ENCODE peak calls at places on chromosomes 4 and X, in six cellular contexts. W, Z, I, V, P and D are unnamed samples. For H3K4me1, the result is how much of the 10 kb centered on the place peaks cover.

GRCh38 chr4:125849869-125850268 is 535.1 kb downstream of the FAT4 start:
- DNase-seq in V (no peak), Z (no peak), W (no peak), P (no peak), I (no peak), D (no peak)

GRCh38 chr4:114081783-114082182 is 102.3 kb upstream of the ARSJ start:
- DNase-seq in I (no peak), P (no peak), W (no peak), V (no peak), Z (no peak), D (no peak)

GRCh38 chrX:150211988-150212387 is 151.1 kb upstream of the MAMLD1 start:
- DNase-seq in P (no peak), W (no peak), I (no peak), V (no peak), Z (no peak), D (no peak)

GRCh38 chrX:46873746-46874145 is 36.9 kb downstream of the RP2 start:
- DNase-seq in V (no peak), P (no peak), I (no peak), Z (no peak), W (no peak), D (no peak)

GRCh38 chr4:38993683-38994082 is 38.5 kb downstream of the TMEM156 start:
- DNase-seq in P (no peak), V (no peak), W (no peak), I (no peak), Z (no peak), D (no peak)

GRCh38 chr4:176668324-176668723 is 124.4 kb downstream of the VEGFC start:
- DNase-seq in P (no peak), V (no peak), W (no peak), I (no peak), Z (no peak), D (no peak)

GRCh38 chr4:69781458-69782418 is 21.3 kb upstream of the SULT1B1 start:
- DNase-seq in W (no peak), V (no peak), P (no peak), I (no peak), Z (no peak), D (no peak)

GRCh38 chr4:147157860-147158701 is 212.4 kb upstream of the TTC29 start:
- DNase-seq in V (no peak), W (no peak), Z (peak), I (peak), P (no peak), D (no peak)

GRCh38 chrX:38804481-38805293 is 3.4 kb downstream of the MID1IP1 start:
- DNase-seq in I (peak), P (no peak), W (no peak), V (no peak), Z (peak), D (peak)

GRCh38 chrX:10217218-10217617 is 60.4 kb downstream of the CLCN4 start:
- DNase-seq in Z (no peak), W (no peak), V (no peak), P (no peak), I (peak), D (no peak)

GRCh38 chrX:41382699-41383645 is 49.0 kb downstream of the DDX3X start:
- DNase-seq in Z (no peak), P (peak), W (no peak), V (peak), I (no peak), D (no peak)

GRCh38 chr4:106136777-106137331 is 179.2 kb downstream of the TBCK start:
- DNase-seq in I (no peak), W (no peak), Z (no peak), P (no peak), V (no peak), D (no peak)

GRCh38 chr4:118278473-118279274 is 74.1 kb downstream of the PRSS12 start:
- DNase-seq in V (peak), I (peak), Z (peak), P (peak), W (peak), D (peak)

GRCh38 chr4:2338754-2339457 is 77.0 kb upstream of the MXD4 start:
- DNase-seq in V (no peak), Z (no peak), W (peak), I (no peak), P (no peak), D (peak)

GRCh38 chrX:102696303-102696702 is 15.9 kb upstream of the GPRASP2 start:
- DNase-seq in Z (no peak), P (no peak), V (no peak), I (no peak), W (no peak), D (no peak)

GRCh38 chr4:29002151-29002550 is 1718.0 kb upstream of the PCDH7 start:
- DNase-seq in Z (no peak), V (no peak), I (no peak), W (no peak), P (no peak), D (no peak)

GRCh38 chr4:120693817-120694216 is 228.7 kb downstream of the PRDM5 start:
- DNase-seq in I (no peak), V (no peak), W (no peak), Z (no peak), P (no peak), D (no peak)

GRCh38 chr4:54746228-54746627 is 88.5 kb downstream of the KIT start:
- DNase-seq in Z (no peak), W (no peak), P (no peak), I (no peak), V (no peak), D (no peak)

GRCh38 chrX:71909956-71910355 is 689 bp upstream of the NHSL2 start:
- DNase-seq in V (no peak), W (no peak), P (no peak), I (peak), Z (no peak), D (no peak)

GRCh38 chr4:168587326-168588125 is 90.7 kb downstream of the PALLD start:
- DNase-seq in W (no peak), V (no peak), Z (no peak), I (peak), P (no peak), D (no peak)

GRCh38 chrX:47361538-47362511 is 8.6 kb upstream of the ZNF157 start:
- DNase-seq in V (peak), I (peak), Z (peak), W (peak), P (peak), D (peak)

GRCh38 chr4:167842487-167842886 is 249.8 kb upstream of the ANXA10 start:
- DNase-seq in V (no peak), Z (no peak), W (no peak), I (no peak), P (no peak), D (no peak)

GRCh38 chr4:32226733-32227132 is 1506.6 kb downstream of the PCDH7 start:
- DNase-seq in Z (no peak), V (no peak), I (no peak), W (no peak), P (no peak), D (no peak)

GRCh38 chrX:121333942-121334341 is 286.5 kb downstream of the GLUD2 start:
- DNase-seq in W (no peak), P (no peak), I (no peak), V (no peak), Z (no peak), D (no peak)

GRCh38 chrX:9342581-9343051 is 122.2 kb upstream of the TBL1X start:
- DNase-seq in W (peak), I (peak), P (peak), Z (peak), V (peak), D (peak)

GRCh38 chrX:33285550-33285949 is 74.2 kb upstream of the DMD start:
- DNase-seq in P (no peak), Z (no peak), V (no peak), W (no peak), I (no peak), D (no peak)

GRCh38 chr4:52640808-52641595 is 18.1 kb downstream of the USP46 start:
- DNase-seq in Z (no peak), P (no peak), V (no peak), I (no peak), W (no peak), D (no peak)

GRCh38 chr4:112343330-112343729 is 46.2 kb downstream of the ALPK1 start:
- DNase-seq in P (no peak), W (no peak), I (no peak), V (no peak), Z (no peak), D (no peak)
- H3K4me1 ChIP-seq in P (under half), W (under half), I (under half), V (under half), Z (under half), D (under half)

GRCh38 chr4:22707390-22707789 is 14.7 kb downstream of the GBA3 start:
- DNase-seq in W (no peak), P (no peak), Z (no peak), I (no peak), V (no peak), D (no peak)
- H3K4me1 ChIP-seq in W (under half), P (under half), Z (under half), I (under half), V (under half), D (under half)

DNA sequence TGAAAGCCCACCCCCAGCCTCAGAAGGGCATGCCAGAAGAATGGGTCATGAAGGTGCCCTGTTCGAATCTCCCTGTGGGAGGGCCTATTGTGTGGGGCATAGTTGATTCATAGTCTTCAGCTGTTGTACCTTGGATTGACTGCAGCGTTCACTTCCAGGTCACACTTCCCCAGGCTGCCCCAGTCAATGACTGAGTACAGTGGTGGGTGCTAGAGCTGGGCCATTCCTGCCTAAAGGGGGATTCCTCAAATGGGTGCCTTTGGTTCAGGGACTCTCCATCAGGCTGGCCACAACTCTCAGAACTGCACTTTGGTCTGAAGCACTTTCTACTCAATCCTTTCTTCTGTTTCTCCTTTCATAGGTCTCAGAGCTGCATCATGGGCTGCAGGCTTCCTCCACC is 35.0 kb upstream of the RASGEF1B start:
- DNase-seq in W (no peak), Z (no peak), I (no peak), P (no peak), V (no peak), D (no peak)
- H3K4me1 ChIP-seq in W (under half), Z (under half), I (under half), P (under half), V (under half), D (under half)

GRCh38 chr4:1205641-1206298 is 33.4 kb upstream of the SPON2 start:
- DNase-seq in V (no peak), P (peak), Z (peak), I (peak), W (no peak), D (peak)
- H3K4me1 ChIP-seq in V (under half), P (under half), Z (under half), I (under half), W (under half), D (half or more)

GRCh38 chr4:127559981-127560380 is 72.8 kb upstream of the INTU start:
- DNase-seq in Z (no peak), P (no peak), I (no peak), W (no peak), V (no peak), D (no peak)
- H3K4me1 ChIP-seq in Z (under half), P (under half), I (under half), W (under half), V (under half), D (under half)

DNA sequence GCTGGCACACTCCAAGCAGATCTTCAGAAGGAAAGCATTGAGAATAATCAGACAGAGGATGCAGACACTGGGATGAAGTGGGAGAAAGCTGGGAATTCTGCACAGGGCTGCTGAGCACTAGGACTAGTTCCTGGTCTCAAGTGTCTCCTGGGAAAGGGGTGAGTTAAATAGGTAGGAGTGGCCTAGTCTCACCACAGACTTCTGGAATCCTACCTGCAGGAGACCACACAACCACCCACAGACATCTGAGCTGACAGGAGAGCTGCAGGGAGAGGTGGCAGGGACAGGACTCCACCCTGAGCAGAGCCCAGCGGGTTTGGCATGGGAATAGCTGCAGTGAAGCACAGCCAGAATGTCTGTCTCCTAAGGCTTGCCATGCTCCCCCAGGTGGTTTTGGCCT is 95.1 kb upstream of the GALNTL6 start:
- DNase-seq in V (no peak), Z (no peak), P (no peak), I (no peak), W (no peak), D (no peak)
- H3K4me1 ChIP-seq in V (under half), Z (under half), P (under half), I (under half), W (under half), D (under half)

DNA sequence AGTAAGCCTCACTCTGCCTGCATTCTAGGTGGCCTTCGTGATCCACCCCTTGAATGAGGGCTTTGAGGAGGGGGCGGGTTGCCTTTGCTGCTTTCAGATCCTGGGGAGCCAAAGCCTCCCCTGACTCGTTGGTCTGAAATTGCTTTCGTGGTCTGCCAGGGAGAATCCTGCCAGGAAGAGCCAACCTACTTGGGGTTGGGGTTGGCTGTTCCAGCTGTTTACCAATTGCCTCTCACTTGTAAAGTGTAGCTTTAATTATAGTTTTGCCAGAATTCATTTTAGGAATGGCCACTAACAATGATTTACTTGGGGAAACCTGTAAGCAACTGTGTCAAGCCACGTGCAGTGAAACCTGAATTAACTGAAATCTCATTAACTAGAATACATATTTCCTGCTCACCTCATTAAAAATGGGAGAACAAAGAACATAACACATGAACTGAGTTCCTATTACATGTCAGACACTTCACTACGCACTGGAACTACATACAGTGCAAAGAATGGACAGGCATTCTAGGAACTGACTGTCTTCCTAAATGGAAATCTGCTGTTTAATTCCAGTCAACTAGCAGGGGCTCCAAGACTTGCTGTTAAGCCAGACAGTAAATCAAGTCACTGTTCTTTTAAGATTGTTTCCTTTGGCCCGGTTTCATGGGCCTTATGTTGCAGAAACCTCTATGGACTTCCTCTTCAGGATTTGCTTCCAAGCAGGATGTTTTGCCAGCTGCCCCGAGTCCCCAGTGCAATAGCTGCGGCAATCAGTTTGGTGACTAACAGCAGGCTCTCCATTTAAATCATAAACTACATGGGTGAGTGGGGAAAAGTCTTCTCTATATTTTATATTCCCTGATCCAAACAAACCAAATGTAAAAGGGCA is 16.4 kb upstream of the NKRF start:
- DNase-seq in P (peak), V (no peak), W (no peak), Z (peak), I (peak), D (no peak)
- H3K4me1 ChIP-seq in P (under half), V (under half), W (under half), Z (under half), I (under half), D (under half)